ENCODE peak calls at places on chromosomes 7 and 10, in eight cellular contexts. One of them, this sample, is unnamed.

GRCh38 chr10:121681171-121681752 is 83.0 kb upstream of the FGFR2 start:
- DNase-seq in tibial nerve: no peak
- DNase-seq in H54: no peak
- DNase-seq in heart left ventricle: no peak
- DNase-seq in adrenal gland: no peak
- DNase-seq in sigmoid colon: no peak
- DNase-seq in A549: no peak
- DNase-seq in gastrocnemius medialis: no peak
- DNase-seq in this sample: no peak

GRCh38 chr7:29516491-29516890 is 47.1 kb upstream of the PRR15 start:
- DNase-seq in tibial nerve: no peak
- DNase-seq in H54: no peak
- DNase-seq in heart left ventricle: no peak
- DNase-seq in adrenal gland: no peak
- DNase-seq in sigmoid colon: no peak
- DNase-seq in A549: no peak
- DNase-seq in gastrocnemius medialis: no peak
- DNase-seq in this sample: no peak

GRCh38 chr10:125003146-125003900 is 61.4 kb downstream of the ZRANB1 start:
- DNase-seq in tibial nerve: no peak
- DNase-seq in H54: no peak
- DNase-seq in heart left ventricle: peak
- DNase-seq in adrenal gland: peak
- DNase-seq in sigmoid colon: peak
- DNase-seq in A549: no peak
- DNase-seq in gastrocnemius medialis: peak
- DNase-seq in this sample: peak

GRCh38 chr10:71406878-71407277 is 10.2 kb downstream of the CDH23 start:
- DNase-seq in tibial nerve: no peak
- DNase-seq in H54: no peak
- DNase-seq in heart left ventricle: no peak
- DNase-seq in adrenal gland: no peak
- DNase-seq in sigmoid colon: no peak
- DNase-seq in A549: no peak
- DNase-seq in gastrocnemius medialis: no peak
- DNase-seq in this sample: no peak

GRCh38 chr10:15381420-15381819 is 10.3 kb upstream of the FAM171A1 start:
- DNase-seq in tibial nerve: no peak
- DNase-seq in H54: no peak
- DNase-seq in heart left ventricle: no peak
- DNase-seq in adrenal gland: no peak
- DNase-seq in sigmoid colon: no peak
- DNase-seq in A549: no peak
- DNase-seq in gastrocnemius medialis: no peak
- DNase-seq in this sample: no peak

GRCh38 chr7:53245721-53246120 is 210.3 kb downstream of the POM121L12 start:
- DNase-seq in tibial nerve: no peak
- DNase-seq in H54: no peak
- DNase-seq in heart left ventricle: no peak
- DNase-seq in adrenal gland: no peak
- DNase-seq in sigmoid colon: no peak
- DNase-seq in A549: no peak
- DNase-seq in gastrocnemius medialis: no peak
- DNase-seq in this sample: no peak

GRCh38 chr10:100347568-100348195 is 649 bp downstream of the SCD start:
- DNase-seq in tibial nerve: no peak
- DNase-seq in H54: no peak
- DNase-seq in heart left ventricle: no peak
- DNase-seq in adrenal gland: no peak
- DNase-seq in sigmoid colon: no peak
- DNase-seq in A549: no peak
- DNase-seq in gastrocnemius medialis: no peak
- DNase-seq in this sample: no peak

GRCh38 chr10:75375828-75376227 is 25.7 kb downstream of the ZNF503 start:
- DNase-seq in tibial nerve: no peak
- DNase-seq in H54: no peak
- DNase-seq in heart left ventricle: peak
- DNase-seq in adrenal gland: no peak
- DNase-seq in sigmoid colon: no peak
- DNase-seq in A549: no peak
- DNase-seq in gastrocnemius medialis: no peak
- DNase-seq in this sample: peak

GRCh38 chr10:76202777-76203176 is 771.4 kb downstream of the LRMDA start:
- DNase-seq in tibial nerve: no peak
- DNase-seq in H54: no peak
- DNase-seq in heart left ventricle: no peak
- DNase-seq in adrenal gland: no peak
- DNase-seq in sigmoid colon: no peak
- DNase-seq in A549: no peak
- DNase-seq in gastrocnemius medialis: no peak
- DNase-seq in this sample: no peak

GRCh38 chr10:70816220-70816894 is 609 bp downstream of the SGPL1 start:
- DNase-seq in tibial nerve: peak
- DNase-seq in H54: peak
- DNase-seq in heart left ventricle: peak
- DNase-seq in adrenal gland: peak
- DNase-seq in sigmoid colon: peak
- DNase-seq in A549: peak
- DNase-seq in gastrocnemius medialis: peak
- DNase-seq in this sample: peak

GRCh38 chr10:3616880-3617279 is 168.1 kb downstream of the KLF6 start:
- DNase-seq in tibial nerve: no peak
- DNase-seq in H54: no peak
- DNase-seq in heart left ventricle: no peak
- DNase-seq in adrenal gland: no peak
- DNase-seq in sigmoid colon: no peak
- DNase-seq in A549: peak
- DNase-seq in gastrocnemius medialis: no peak
- DNase-seq in this sample: no peak

GRCh38 chr10:63700209-63700934 is 179.2 kb downstream of the REEP3 start:
- DNase-seq in tibial nerve: no peak
- DNase-seq in H54: peak
- DNase-seq in heart left ventricle: no peak
- DNase-seq in adrenal gland: no peak
- DNase-seq in sigmoid colon: no peak
- DNase-seq in A549: peak
- DNase-seq in gastrocnemius medialis: peak
- DNase-seq in this sample: no peak

GRCh38 chr10:61987951-61988379 is 86.5 kb downstream of the ARID5B start:
- DNase-seq in tibial nerve: no peak
- DNase-seq in H54: no peak
- DNase-seq in heart left ventricle: no peak
- DNase-seq in adrenal gland: no peak
- DNase-seq in sigmoid colon: no peak
- DNase-seq in A549: no peak
- DNase-seq in gastrocnemius medialis: no peak
- DNase-seq in this sample: peak

GRCh38 chr7:15396210-15397158 is 165.3 kb downstream of the AGMO start:
- DNase-seq in tibial nerve: no peak
- DNase-seq in H54: no peak
- DNase-seq in heart left ventricle: no peak
- DNase-seq in adrenal gland: no peak
- DNase-seq in sigmoid colon: no peak
- DNase-seq in A549: peak
- DNase-seq in gastrocnemius medialis: no peak
- DNase-seq in this sample: no peak

GRCh38 chr7:112205348-112206237 is 606 bp downstream of the DOCK4 start:
- DNase-seq in tibial nerve: peak
- DNase-seq in H54: peak
- DNase-seq in heart left ventricle: peak
- DNase-seq in adrenal gland: peak
- DNase-seq in sigmoid colon: peak
- DNase-seq in A549: peak
- DNase-seq in gastrocnemius medialis: peak
- DNase-seq in this sample: peak

GRCh38 chr10:118002581-118002980 is 44.2 kb downstream of the RAB11FIP2 start:
- DNase-seq in tibial nerve: no peak
- DNase-seq in H54: no peak
- DNase-seq in heart left ventricle: no peak
- DNase-seq in adrenal gland: no peak
- DNase-seq in sigmoid colon: no peak
- DNase-seq in A549: peak
- DNase-seq in gastrocnemius medialis: no peak
- DNase-seq in this sample: no peak

GRCh38 chr10:127117125-127117524 is 79.3 kb downstream of the INSYN2A start:
- DNase-seq in tibial nerve: no peak
- DNase-seq in H54: peak
- DNase-seq in heart left ventricle: peak
- DNase-seq in adrenal gland: peak
- DNase-seq in sigmoid colon: no peak
- DNase-seq in A549: peak
- DNase-seq in gastrocnemius medialis: no peak
- DNase-seq in this sample: no peak

GRCh38 chr7:149020483-149020882 is 7.8 kb downstream of the PDIA4 start:
- DNase-seq in tibial nerve: no peak
- DNase-seq in H54: no peak
- DNase-seq in heart left ventricle: no peak
- DNase-seq in adrenal gland: no peak
- DNase-seq in sigmoid colon: no peak
- DNase-seq in A549: no peak
- DNase-seq in gastrocnemius medialis: no peak
- DNase-seq in this sample: no peak

GRCh38 chr10:116408716-116409115 is 18.9 kb upstream of the PNLIPRP3 start:
- DNase-seq in tibial nerve: no peak
- DNase-seq in H54: no peak
- DNase-seq in heart left ventricle: no peak
- DNase-seq in adrenal gland: no peak
- DNase-seq in sigmoid colon: no peak
- DNase-seq in A549: no peak
- DNase-seq in gastrocnemius medialis: no peak
- DNase-seq in this sample: no peak

GRCh38 chr7:47702096-47702495 is 120.2 kb upstream of the TNS3 start:
- DNase-seq in tibial nerve: no peak
- DNase-seq in H54: no peak
- DNase-seq in heart left ventricle: no peak
- DNase-seq in adrenal gland: no peak
- DNase-seq in sigmoid colon: no peak
- DNase-seq in A549: no peak
- DNase-seq in gastrocnemius medialis: no peak
- DNase-seq in this sample: no peak

GRCh38 chr7:47693161-47693740 is 111.3 kb upstream of the TNS3 start:
- DNase-seq in tibial nerve: no peak
- DNase-seq in H54: peak
- DNase-seq in heart left ventricle: no peak
- DNase-seq in adrenal gland: no peak
- DNase-seq in sigmoid colon: no peak
- DNase-seq in A549: no peak
- DNase-seq in gastrocnemius medialis: no peak
- DNase-seq in this sample: no peak

GRCh38 chr7:47691974-47692373 is 110.1 kb upstream of the TNS3 start:
- DNase-seq in tibial nerve: no peak
- DNase-seq in H54: no peak
- DNase-seq in heart left ventricle: no peak
- DNase-seq in adrenal gland: no peak
- DNase-seq in sigmoid colon: no peak
- DNase-seq in A549: no peak
- DNase-seq in gastrocnemius medialis: no peak
- DNase-seq in this sample: no peak

GRCh38 chr7:47698386-47698785 is 116.5 kb upstream of the TNS3 start:
- DNase-seq in tibial nerve: no peak
- DNase-seq in H54: no peak
- DNase-seq in heart left ventricle: no peak
- DNase-seq in adrenal gland: no peak
- DNase-seq in sigmoid colon: no peak
- DNase-seq in A549: no peak
- DNase-seq in gastrocnemius medialis: no peak
- DNase-seq in this sample: no peak

GRCh38 chr7:47697533-47697932 is 115.6 kb upstream of the TNS3 start:
- DNase-seq in tibial nerve: no peak
- DNase-seq in H54: no peak
- DNase-seq in heart left ventricle: no peak
- DNase-seq in adrenal gland: no peak
- DNase-seq in sigmoid colon: no peak
- DNase-seq in A549: no peak
- DNase-seq in gastrocnemius medialis: no peak
- DNase-seq in this sample: no peak
- TF ChIP-seq POLR2A in tibial nerve: no peak
- TF ChIP-seq POLR2A in H54: no peak
- TF ChIP-seq POLR2A in heart left ventricle: no peak
- TF ChIP-seq POLR2A in adrenal gland: no peak
- TF ChIP-seq POLR2A in sigmoid colon: no peak
- TF ChIP-seq POLR2A in A549: no peak
- TF ChIP-seq POLR2A in gastrocnemius medialis: no peak
- TF ChIP-seq POLR2A in this sample: no peak

DNA sequence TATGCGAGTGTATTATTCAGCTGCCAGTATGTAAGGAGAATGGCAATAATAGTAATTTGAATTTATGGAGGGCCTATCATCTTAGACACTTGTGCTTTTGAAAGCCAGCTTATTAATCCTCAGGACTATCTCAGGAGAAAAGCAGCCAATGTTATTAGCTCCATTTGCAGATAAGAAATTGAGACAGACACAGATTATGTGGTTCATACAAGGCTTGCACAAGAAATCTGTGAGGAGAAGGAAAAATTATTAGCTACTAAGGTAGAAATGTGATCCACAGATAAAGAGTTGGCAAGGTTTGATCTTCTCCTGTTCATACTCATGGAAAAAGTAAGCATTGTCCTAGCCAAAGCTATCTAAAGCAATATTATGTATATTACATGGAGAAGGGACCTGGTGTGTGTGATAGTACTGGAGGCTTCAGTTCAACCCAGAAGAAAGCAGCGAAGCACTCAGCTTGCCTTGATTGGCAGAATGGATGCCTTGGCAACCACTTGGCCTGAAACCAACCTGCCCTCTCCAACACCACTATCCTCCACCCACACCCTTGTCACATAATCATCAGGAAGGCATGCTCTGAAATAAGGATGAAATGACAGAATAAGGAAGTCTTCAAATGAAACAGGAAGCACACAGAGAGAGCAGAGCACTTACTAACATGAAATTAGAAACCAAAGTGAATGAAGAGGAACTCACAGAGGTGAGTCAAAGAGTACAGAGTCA is 18.0 kb downstream of the MACC1 start:
- DNase-seq in tibial nerve: no peak
- DNase-seq in H54: peak
- DNase-seq in heart left ventricle: no peak
- DNase-seq in adrenal gland: no peak
- DNase-seq in sigmoid colon: no peak
- DNase-seq in A549: peak
- DNase-seq in gastrocnemius medialis: peak
- DNase-seq in this sample: no peak
- TF ChIP-seq POLR2A in tibial nerve: no peak
- TF ChIP-seq POLR2A in H54: no peak
- TF ChIP-seq POLR2A in heart left ventricle: no peak
- TF ChIP-seq POLR2A in adrenal gland: no peak
- TF ChIP-seq POLR2A in sigmoid colon: no peak
- TF ChIP-seq POLR2A in A549: no peak
- TF ChIP-seq POLR2A in gastrocnemius medialis: no peak
- TF ChIP-seq POLR2A in this sample: no peak

GRCh38 chr7:90163534-90163933 is 9.3 kb downstream of the STEAP1 start:
- DNase-seq in tibial nerve: no peak
- DNase-seq in H54: no peak
- DNase-seq in heart left ventricle: no peak
- DNase-seq in adrenal gland: no peak
- DNase-seq in sigmoid colon: no peak
- DNase-seq in A549: no peak
- DNase-seq in gastrocnemius medialis: no peak
- DNase-seq in this sample: no peak
- TF ChIP-seq POLR2A in tibial nerve: no peak
- TF ChIP-seq POLR2A in H54: no peak
- TF ChIP-seq POLR2A in heart left ventricle: no peak
- TF ChIP-seq POLR2A in adrenal gland: no peak
- TF ChIP-seq POLR2A in sigmoid colon: no peak
- TF ChIP-seq POLR2A in A549: no peak
- TF ChIP-seq POLR2A in gastrocnemius medialis: no peak
- TF ChIP-seq POLR2A in this sample: no peak

GRCh38 chr7:3300651-3301471 is at the start of gene SDK1:
- DNase-seq in tibial nerve: peak
- DNase-seq in H54: peak
- DNase-seq in heart left ventricle: peak
- DNase-seq in adrenal gland: peak
- DNase-seq in sigmoid colon: peak
- DNase-seq in A549: peak
- DNase-seq in gastrocnemius medialis: peak
- DNase-seq in this sample: peak
- TF ChIP-seq POLR2A in tibial nerve: peak
- TF ChIP-seq POLR2A in H54: no peak
- TF ChIP-seq POLR2A in heart left ventricle: peak
- TF ChIP-seq POLR2A in adrenal gland: no peak
- TF ChIP-seq POLR2A in sigmoid colon: no peak
- TF ChIP-seq POLR2A in A549: no peak
- TF ChIP-seq POLR2A in gastrocnemius medialis: peak
- TF ChIP-seq POLR2A in this sample: no peak